ENCODE peak calls at places on chromosomes 4 and X, in five cellular contexts. R, L, F, V and E are unnamed samples.

GRCh38 chrX:3504916-3505315 is 158.5 kb upstream of the MXRA5 start:
- DNase-seq in R (no peak), V (no peak), F (no peak), L (no peak), E (no peak)

GRCh38 chr4:78517050-78517652 is 34.4 kb upstream of the ANXA3 start:
- DNase-seq in R (no peak), F (no peak), V (no peak), L (no peak), E (no peak)

GRCh38 chr4:10028910-10029309 is 7.6 kb upstream of the SLC2A9 start:
- DNase-seq in V (no peak), L (no peak), R (no peak), F (no peak), E (no peak)

GRCh38 chr4:6658635-6659075 is 18.2 kb downstream of the MRFAP1 start:
- DNase-seq in V (peak; percentile 51), R (peak; percentile 46), F (peak; percentile 63), L (peak; percentile 88), E (peak; percentile 34)

GRCh38 chr4:117783716-117784115 is 250.6 kb upstream of the NDST3 start:
- DNase-seq in L (no peak), R (no peak), V (no peak), F (no peak), E (no peak)

GRCh38 chrX:2552621-2553297 is 52.0 kb upstream of the DHRSX start:
- DNase-seq in L (no peak), F (no peak), V (no peak), R (no peak), E (no peak)

GRCh38 chr4:47831026-47831689 is 6.7 kb downstream of the CORIN start:
- DNase-seq in R (no peak), F (no peak), V (no peak), L (no peak), E (no peak)

GRCh38 chrX:121433289-121433688 is 385.9 kb downstream of the GLUD2 start:
- DNase-seq in R (no peak), F (no peak), L (no peak), V (no peak), E (no peak)

GRCh38 chr4:71069063-71069462 is 75.6 kb downstream of the DCK start:
- DNase-seq in R (no peak), V (no peak), F (no peak), L (no peak), E (no peak)

GRCh38 chr4:37726666-37727065 is 40.5 kb upstream of the RELL1 start:
- DNase-seq in V (no peak), L (no peak), F (no peak), R (no peak), E (no peak)

GRCh38 chr4:10587697-10588096 is 96.9 kb downstream of the CLNK start:
- DNase-seq in V (no peak), F (no peak), R (no peak), L (peak; percentile 77), E (no peak)

GRCh38 chr4:166222271-166222670 is 349.2 kb downstream of the TLL1 start:
- DNase-seq in R (no peak), V (no peak), F (no peak), L (no peak), E (no peak)

GRCh38 chrX:16445166-16445752 is 204.7 kb upstream of the S100G start:
- DNase-seq in V (no peak), L (no peak), R (no peak), F (no peak), E (peak; percentile 38)

GRCh38 chr4:112327950-112328349 is 30.8 kb downstream of the ALPK1 start:
- DNase-seq in L (peak; percentile 62), F (no peak), R (no peak), V (no peak), E (peak; percentile 80)

GRCh38 chrX:152204919-152205318 is 66.5 kb upstream of the MAGEA10 start:
- DNase-seq in F (no peak), L (no peak), V (no peak), R (no peak), E (no peak)

GRCh38 chr4:53478671-53479456 is 101.4 kb downstream of the FIP1L1 start:
- DNase-seq in R (no peak), V (no peak), F (no peak), L (no peak), E (no peak)

GRCh38 chr4:2356123-2357069 is 62.0 kb downstream of the ZFYVE28 start:
- DNase-seq in F (peak; percentile 43), R (no peak), V (no peak), L (peak; percentile 65), E (no peak)

GRCh38 chr4:117898496-117898895 is 135.8 kb upstream of the NDST3 start:
- DNase-seq in L (no peak), R (no peak), V (no peak), F (no peak), E (no peak)

GRCh38 chr4:148787831-148788477 is 345.7 kb upstream of the NR3C2 start:
- DNase-seq in R (no peak), F (no peak), V (no peak), L (no peak), E (no peak)

GRCh38 chrX:80808854-80809493 is 703 bp downstream of the BRWD3 start:
- DNase-seq in V (peak; percentile 35), F (no peak), R (peak; percentile 44), L (peak; percentile 81), E (peak; percentile 31)

GRCh38 chrX:27085346-27085745 is 377.8 kb downstream of the PPP4R3C start:
- DNase-seq in V (no peak), L (no peak), R (no peak), F (no peak), E (no peak)

GRCh38 chr4:98284640-98285046 is 23.5 kb downstream of the RAP1GDS1 start:
- DNase-seq in L (no peak), V (no peak), R (no peak), F (no peak), E (no peak)

GRCh38 chrX:50202539-50202938 is 1.7 kb upstream of the AKAP4 start:
- DNase-seq in R (no peak), L (no peak), F (no peak), V (no peak), E (no peak)

GRCh38 chrX:110846071-110846470 is 50.5 kb upstream of the CHRDL1 start:
- DNase-seq in F (no peak), R (no peak), L (no peak), V (no peak), E (no peak)

GRCh38 chr4:104941661-104942062 is 205.0 kb upstream of the TET2 start:
- DNase-seq in F (no peak), R (no peak), V (no peak), L (no peak), E (peak; percentile 17)

DNA sequence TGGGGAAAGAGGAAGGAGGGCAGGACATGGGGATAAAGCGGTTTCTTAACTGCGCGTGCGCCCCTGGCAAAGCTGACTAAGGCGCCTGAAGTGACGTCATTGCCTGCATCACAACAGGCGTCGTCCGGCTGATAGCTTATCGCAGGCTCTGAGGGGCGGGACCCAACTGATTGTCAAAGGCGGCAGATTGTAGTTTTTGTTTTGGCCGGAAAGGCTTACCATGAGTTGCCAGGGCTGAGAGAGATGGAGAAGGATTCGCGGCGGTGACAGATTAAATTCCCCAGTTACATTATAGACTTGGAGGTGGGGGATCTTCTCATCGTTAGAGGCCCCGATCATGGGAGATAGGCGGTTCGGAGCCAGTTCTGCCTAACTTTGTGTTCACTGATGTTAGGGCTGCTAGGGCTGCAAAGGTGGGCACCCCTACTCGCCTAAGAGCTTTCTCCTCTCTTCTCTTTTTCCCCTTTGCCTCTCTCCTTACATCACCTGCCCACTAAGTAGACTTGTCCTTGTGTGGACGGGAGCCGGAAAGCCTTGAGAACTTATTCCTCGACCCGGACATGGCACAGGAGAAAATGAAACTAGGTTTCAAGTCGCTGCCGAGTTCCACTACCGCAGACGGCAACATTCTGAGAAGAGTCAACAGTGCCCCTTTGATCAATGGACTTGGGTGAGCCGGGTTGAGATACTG is 148.9 kb upstream of the PLAC1 start:
- DNase-seq in V (peak; percentile 91), R (peak; percentile 93), F (peak; percentile 92), L (peak; percentile 95), E (peak; percentile 94)
- H3K4me3 ChIP-seq in V (peak overlapping the region; percentile 53), R (peak overlapping the region; percentile 38), F (peak overlapping the region; percentile 68), L (peak overlapping the region; percentile 12), E (peak overlapping the region; percentile 74)

GRCh38 chr4:139078926-139079325 is 63.3 kb downstream of the NOCT start:
- DNase-seq in R (no peak), V (no peak), L (no peak), F (no peak), E (no peak)

GRCh38 chr4:139083533-139084424 is 68.2 kb downstream of the NOCT start:
- DNase-seq in R (peak; percentile 91), V (peak; percentile 88), L (peak; percentile 94), F (peak; percentile 94), E (peak; percentile 96)

GRCh38 chr4:139082750-139083532 is 67.4 kb downstream of the NOCT start:
- DNase-seq in F (peak; percentile 97), R (peak; percentile 96), L (peak; percentile 98), V (peak; percentile 91), E (peak; percentile 98)

GRCh38 chr4:139085141-139085540 is 69.6 kb downstream of the NOCT start:
- DNase-seq in R (no peak), V (no peak), L (no peak), F (no peak), E (no peak)

DNA sequence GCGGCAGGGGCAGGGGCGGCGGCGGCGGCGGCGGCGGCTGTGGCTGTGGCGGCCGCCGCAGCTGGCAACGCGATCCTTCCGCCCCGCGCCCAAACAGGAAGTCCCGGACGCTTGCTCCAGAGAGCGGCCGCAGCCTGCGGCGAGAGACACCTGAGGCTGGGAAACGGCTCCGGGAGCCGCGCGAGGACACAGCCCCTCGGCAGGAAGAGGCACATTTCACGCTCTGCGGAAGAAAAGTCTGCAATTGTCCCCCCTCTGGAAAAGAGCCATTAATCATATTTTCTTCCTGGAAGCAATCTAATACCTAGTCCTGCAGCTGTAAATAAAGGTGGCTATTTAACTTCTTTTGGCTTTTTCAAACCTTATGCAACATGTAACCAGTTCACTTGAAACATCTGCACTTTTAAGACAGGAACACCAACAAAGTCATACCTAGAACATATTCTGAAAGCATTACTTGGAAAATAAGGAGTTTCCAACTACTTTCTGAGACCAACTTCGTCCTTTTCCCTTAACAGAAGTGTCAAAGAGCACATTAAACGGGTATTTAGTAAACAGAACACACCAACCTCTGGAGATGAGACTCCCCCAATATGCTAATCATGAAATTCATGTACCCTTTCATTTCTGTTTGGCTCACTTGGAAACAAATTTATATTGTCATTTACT is 69.0 kb downstream of the NOCT start:
- DNase-seq in V (no peak), F (no peak), L (peak; percentile 97), R (no peak), E (no peak)
- TF ChIP-seq CTCF in V (no peak), F (no peak), L (no peak), R (no peak), E (no peak)

GRCh38 chr4:41215155-41215554 is 813 bp upstream of the APBB2 start:
- DNase-seq in L (no peak), R (no peak), V (no peak), F (no peak), E (no peak)
- H3K4me3 ChIP-seq in L (no peak overlapping the region), R (no peak overlapping the region), V (no peak overlapping the region), F (no peak overlapping the region), E (no peak overlapping the region)

GRCh38 chr4:132227349-132228165 is 921.5 kb upstream of the PCDH10 start:
- DNase-seq in L (no peak), R (no peak), V (no peak), F (peak; percentile 47), E (peak; percentile 35)
- TF ChIP-seq CTCF in L (no peak), R (no peak), V (no peak), F (peak; percentile 42), E (peak; percentile 44)

GRCh38 chrX:6226646-6227444 is 1.8 kb downstream of the NLGN4X start:
- DNase-seq in L (peak; percentile 73), R (no peak), F (no peak), V (peak; percentile 23), E (no peak)
- H3K4me3 ChIP-seq in L (peak overlapping the region; percentile 23), R (no peak overlapping the region), F (peak overlapping the region; percentile 40), V (peak overlapping the region; percentile 40), E (no peak overlapping the region)

GRCh38 chrX:154046262-154046771 is 26.6 kb upstream of the IRAK1 start:
- DNase-seq in V (peak; percentile 68), F (no peak), R (no peak), L (no peak), E (no peak)
- TF ChIP-seq CTCF in V (peak; percentile 20), F (no peak), R (no peak), L (no peak), E (no peak)